ENCODE peak calls at places on chromosomes 16 and 17, in ten cellular contexts. P is neural progenitor cell, G is transverse colon, H is vagina, D is right lobe of liver, K is PC-9, M is adipocyte, U is stomach, J is MG63, B is mammary epithelial cell. O is an unnamed sample.

GRCh38 chr17:8056232-8056975 is 17.5 kb downstream of the ALOX15B start:
- DNase-seq in K (peak; percentile 68), B (peak; percentile 85), G (peak; percentile 57), J (peak; percentile 26), H (no peak), M (peak; percentile 53), D (no peak), P (no peak), U (peak; percentile 81), O (no peak)

GRCh38 chr16:78183886-78184553 is 84.6 kb downstream of the WWOX start:
- DNase-seq in J (peak; percentile 10), K (no peak), P (no peak), H (no peak), M (peak; percentile 13), U (no peak), G (no peak), D (no peak), B (no peak), O (no peak)

GRCh38 chr16:56848056-56848936 is 16.7 kb upstream of the SLC12A3 start:
- DNase-seq in P (no peak), K (no peak), G (no peak), M (peak; percentile 67), B (peak; percentile 68), U (no peak), J (peak; percentile 98), H (no peak), D (peak; percentile 76), O (no peak)

GRCh38 chr17:66508896-66509843 is 206.8 kb downstream of the PRKCA start:
- DNase-seq in U (peak; percentile 83), D (peak; percentile 73), M (peak; percentile 54), K (peak; percentile 69), G (peak; percentile 84), B (peak; percentile 96), H (no peak), J (peak; percentile 87), P (no peak), O (no peak)

GRCh38 chr17:14359251-14359939 is 58.5 kb downstream of the HS3ST3B1 start:
- DNase-seq in K (no peak), D (no peak), J (no peak), U (no peak), P (no peak), H (peak; percentile 74), B (no peak), M (no peak), G (no peak), O (no peak)

GRCh38 chr17:64202683-64203430 is 60.2 kb downstream of the TEX2 start:
- DNase-seq in K (peak; percentile 84), M (peak; percentile 75), J (peak; percentile 62), B (peak; percentile 83), U (no peak), D (no peak), P (peak; percentile 29), G (no peak), H (no peak), O (no peak)

GRCh38 chr16:49464877-49465504 is 91.4 kb downstream of the C16orf78 start:
- DNase-seq in J (no peak), G (no peak), P (peak; percentile 75), K (no peak), H (peak; percentile 49), B (no peak), D (no peak), M (no peak), U (peak; percentile 20), O (no peak)

GRCh38 chr17:47205419-47205963 is 3.7 kb upstream of the MYL4 start:
- DNase-seq in G (peak; percentile 67), K (peak; percentile 95), M (peak; percentile 75), J (peak; percentile 40), D (no peak), B (peak; percentile 80), P (no peak), U (peak; percentile 72), H (peak; percentile 82), O (peak; percentile 55)

GRCh38 chr17:79955167-79955549 is 80.5 kb downstream of the TBC1D16 start:
- DNase-seq in H (no peak), B (no peak), G (no peak), D (peak; percentile 26), P (no peak), U (no peak), K (no peak), M (no peak), J (no peak), O (no peak)

GRCh38 chr17:58344791-58345157 is 7.2 kb downstream of the SUPT4H1 start:
- DNase-seq in D (no peak), K (no peak), G (no peak), M (no peak), B (no peak), P (no peak), J (no peak), H (no peak), U (no peak), O (no peak)

GRCh38 chr16:69589434-69590269 is 23.9 kb downstream of the NFAT5 start:
- DNase-seq in P (no peak), U (no peak), M (no peak), J (no peak), K (no peak), D (no peak), G (no peak), H (no peak), B (no peak), O (no peak)

GRCh38 chr16:56824804-56825203 is 40.2 kb upstream of the SLC12A3 start:
- DNase-seq in U (no peak), J (no peak), D (no peak), H (no peak), B (no peak), K (no peak), M (no peak), G (no peak), P (no peak), O (no peak)

GRCh38 chr17:71302721-71303549 is 817.9 kb upstream of the SOX9 start:
- DNase-seq in U (no peak), G (no peak), B (peak; percentile 93), M (no peak), K (no peak), J (no peak), P (no peak), D (no peak), H (no peak), O (no peak)

GRCh38 chr17:17605747-17606083 is 14.2 kb upstream of the PEMT start:
- DNase-seq in U (no peak), G (no peak), D (no peak), J (no peak), P (no peak), K (no peak), H (no peak), B (no peak), M (peak; percentile 75), O (peak; percentile 91)

DNA sequence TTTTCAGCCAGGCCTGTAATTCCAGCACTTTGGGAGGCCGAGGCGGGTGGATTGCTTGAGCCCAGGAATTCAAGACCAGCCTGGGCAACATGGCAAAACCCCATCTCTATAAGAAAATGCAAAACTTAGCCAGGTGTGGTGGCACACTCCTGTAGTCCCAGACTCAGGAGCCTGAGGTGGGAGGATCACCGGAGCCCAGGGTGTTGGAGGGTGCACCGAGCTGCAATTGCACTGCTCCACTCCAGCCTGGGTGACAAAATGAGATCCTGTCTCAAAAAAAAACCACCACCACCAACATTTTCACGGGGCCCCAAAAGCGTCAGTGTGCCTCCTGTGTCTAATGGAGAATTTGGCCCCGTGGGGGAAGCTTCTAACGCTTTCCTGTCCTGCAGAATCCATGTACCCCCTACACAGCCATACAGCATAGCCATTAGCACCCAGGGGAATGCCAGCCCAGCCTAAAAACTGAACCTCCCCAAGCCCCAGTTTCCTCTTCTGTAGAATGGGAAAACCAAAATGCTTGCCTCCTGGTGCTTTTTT is 22.2 kb upstream of the MAP3K14 start:
- DNase-seq in H (peak; percentile 25), D (no peak), B (no peak), K (no peak), G (no peak), M (no peak), J (no peak), P (no peak), U (no peak), O (no peak)
- H3K27me3 ChIP-seq in H (no peaks in the 10 kb centered on the region), D (no peaks in the 10 kb centered on the region), B (no peaks in the 10 kb centered on the region), K (no peaks in the 10 kb centered on the region), G (no peaks in the 10 kb centered on the region), M (no peaks in the 10 kb centered on the region), J (no peaks in the 10 kb centered on the region), P (no peaks in the 10 kb centered on the region), U (no peaks in the 10 kb centered on the region), O (no peaks in the 10 kb centered on the region)

GRCh38 chr17:48719642-48720262 is 2.6 kb downstream of the PRAC1 start:
- DNase-seq in D (no peak), H (no peak), B (no peak), J (peak; percentile 89), M (no peak), G (no peak), K (no peak), U (no peak), P (peak; percentile 74), O (no peak)
- H3K4me3 ChIP-seq in D (no peak overlapping the region), H (peak overlapping the region; percentile 46), B (no peak overlapping the region), J (peak overlapping the region; percentile 54), M (no peak overlapping the region), G (peak overlapping the region; percentile 43), K (no peak overlapping the region), U (no peak overlapping the region), P (no peak overlapping the region), O (peak overlapping the region; percentile 15)

DNA sequence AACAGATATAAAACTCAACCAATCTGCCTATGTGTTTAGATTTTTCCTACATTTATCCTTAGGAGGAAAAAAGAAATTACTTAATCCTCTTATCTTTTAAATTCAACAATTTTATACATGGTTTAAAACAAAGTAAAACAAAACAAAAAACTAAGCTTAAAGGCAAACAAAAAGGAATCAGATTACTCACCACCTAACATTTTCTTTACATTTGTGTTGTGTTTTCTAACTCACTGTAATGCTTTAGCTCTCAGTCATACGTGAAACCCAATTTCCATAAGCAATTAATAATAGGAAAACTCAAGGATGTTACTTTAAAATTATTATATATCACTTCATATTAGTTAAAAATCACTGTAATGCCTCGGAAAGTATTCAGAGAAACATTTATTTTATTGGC is 6.7 kb upstream of the IRX5 start:
- DNase-seq in U (no peak), P (no peak), G (no peak), B (no peak), H (no peak), J (no peak), D (no peak), M (no peak), K (no peak), O (no peak)
- H3K27me3 ChIP-seq in U (peaks cover 76% of the 10 kb centered on the region), P (peaks cover 24% of the 10 kb centered on the region), G (peaks cover 97% of the 10 kb centered on the region), B (no peaks in the 10 kb centered on the region), H (no peaks in the 10 kb centered on the region), J (no peaks in the 10 kb centered on the region), D (peaks cover 32% of the 10 kb centered on the region), M (no peaks in the 10 kb centered on the region), K (no peaks in the 10 kb centered on the region), O (no peaks in the 10 kb centered on the region)

DNA sequence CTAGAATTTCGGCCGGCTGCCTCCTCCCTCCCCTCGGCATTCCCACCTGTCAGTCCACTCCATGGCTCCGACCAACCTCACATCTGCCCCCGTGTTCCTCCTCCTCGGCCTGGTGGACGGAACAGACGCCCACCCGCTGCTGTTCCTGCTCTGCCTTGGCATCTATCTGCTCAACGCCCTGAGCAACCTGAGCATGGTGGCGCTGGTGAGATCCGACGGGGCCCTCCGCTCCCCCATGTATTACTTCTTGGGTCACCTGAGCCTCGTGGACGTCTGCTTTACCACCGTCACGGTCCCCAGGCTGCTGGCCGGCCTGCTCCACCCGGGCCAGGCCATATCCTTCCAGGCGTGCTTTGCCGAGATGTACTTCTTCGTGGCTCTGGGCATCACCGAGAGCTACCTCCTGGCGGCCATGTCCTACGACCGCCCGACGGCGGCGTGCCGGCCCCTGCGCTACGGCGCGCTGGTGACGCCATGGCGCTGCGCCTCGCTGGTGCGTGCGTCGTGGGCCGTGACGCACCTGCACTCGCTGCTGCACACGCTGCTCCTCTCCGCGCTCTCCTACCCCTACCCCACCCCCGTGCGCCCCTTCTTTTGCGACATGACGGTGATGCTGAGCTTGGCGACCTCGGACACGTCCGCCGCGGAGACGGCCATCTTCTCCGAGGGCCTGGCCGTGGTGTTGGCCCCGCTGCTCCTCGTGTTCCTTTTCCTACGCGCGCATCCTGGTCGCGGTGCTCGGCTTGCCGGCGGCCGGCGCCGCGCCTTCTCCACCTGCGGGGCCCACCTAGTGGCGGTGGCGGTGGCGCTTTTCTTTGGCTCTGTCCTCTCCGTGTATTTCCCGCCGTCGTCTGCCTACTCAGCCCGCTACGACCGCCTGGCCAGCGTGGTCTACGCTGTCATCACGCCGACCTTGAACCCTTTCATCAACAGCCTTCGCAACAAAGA is at the start of gene OR3A2:
- DNase-seq in U (no peak), P (peak; percentile 1), G (no peak), M (no peak), J (no peak), K (no peak), H (no peak), D (no peak), B (no peak), O (no peak)
- H3K4me3 ChIP-seq in U (peak within 1 kb of the TSS; percentile 17), P (no peak within 1 kb of the TSS), G (no peak within 1 kb of the TSS), M (peak within 1 kb of the TSS; percentile 37), J (no peak within 1 kb of the TSS), K (no peak within 1 kb of the TSS), H (no peak within 1 kb of the TSS), D (no peak within 1 kb of the TSS), B (no peak within 1 kb of the TSS), O (no peak within 1 kb of the TSS)

O was measured in BJ.